ENCODE peak calls at places on chromosome 11, in nine cellular contexts. U, C, B, S, L, Z, Q, O and G are unnamed samples.

GRCh38 chr11:34975482-34975881 is 59.1 kb downstream of the PDHX start:
- DNase-seq in S (peak; percentile 14), C (no peak), B (no peak), Z (no peak), U (no peak), O (no peak), L (no peak), Q (no peak), G (no peak)

GRCh38 chr11:29009426-29009825 is 901.2 kb downstream of the METTL15 start:
- DNase-seq in S (no peak), O (no peak), Z (no peak), L (no peak), U (no peak), B (no peak), Q (no peak), C (no peak), G (no peak)

GRCh38 chr11:19218801-19219460 is 17.1 kb upstream of the CSRP3 start:
- DNase-seq in Q (no peak), S (no peak), B (no peak), Z (no peak), O (no peak), C (no peak), L (no peak), U (no peak), G (peak; percentile 13)

GRCh38 chr11:93501856-93502255 is 41.3 kb downstream of the SMCO4 start:
- DNase-seq in C (no peak), Z (no peak), S (no peak), O (no peak), L (no peak), U (no peak), Q (no peak), B (no peak), G (no peak)

GRCh38 chr11:33040862-33041453 is 1.6 kb downstream of the TCP11L1 start:
- DNase-seq in C (no peak), L (no peak), Q (no peak), Z (no peak), S (no peak), O (no peak), U (no peak), B (no peak), G (no peak)

GRCh38 chr11:65981972-65982823 is 19.8 kb downstream of the EIF1AD start:
- DNase-seq in S (no peak), L (no peak), O (no peak), U (no peak), Q (no peak), B (no peak), C (no peak), Z (no peak), G (no peak)

GRCh38 chr11:61164610-61165424 is 3.6 kb upstream of the VPS37C start:
- DNase-seq in L (no peak), Q (no peak), B (no peak), U (no peak), Z (no peak), C (no peak), O (no peak), S (no peak), G (no peak)

GRCh38 chr11:18749681-18750319 is 23.8 kb upstream of the IGSF22 start:
- DNase-seq in Q (peak; percentile 75), Z (peak; percentile 48), B (no peak), O (no peak), U (no peak), C (no peak), S (peak; percentile 37), L (no peak), G (peak; percentile 11)

GRCh38 chr11:14380947-14381555 is 22.1 kb upstream of the RRAS2 start:
- DNase-seq in O (no peak), S (peak; percentile 58), U (peak; percentile 86), B (peak; percentile 76), C (peak; percentile 70), Z (peak; percentile 76), L (peak; percentile 72), Q (peak; percentile 36), G (peak; percentile 72)

GRCh38 chr11:124536520-124536919 is 6.9 kb downstream of the OR8B12 start:
- DNase-seq in U (peak; percentile 72), O (peak; percentile 32), S (peak; percentile 60), L (peak; percentile 65), Q (peak; percentile 39), Z (peak; percentile 75), B (no peak), C (no peak), G (peak; percentile 97)

GRCh38 chr11:125724125-125724524 is 22.0 kb upstream of the PATE1 start:
- DNase-seq in B (no peak), U (no peak), Q (peak; percentile 4), L (no peak), S (peak; percentile 30), O (peak; percentile 12), Z (no peak), C (no peak), G (peak; percentile 65)

GRCh38 chr11:92702037-92702436 is 267.4 kb upstream of the MTNR1B start:
- DNase-seq in S (no peak), Z (no peak), B (no peak), L (no peak), Q (peak; percentile 3), C (no peak), U (no peak), O (no peak), G (no peak)

DNA sequence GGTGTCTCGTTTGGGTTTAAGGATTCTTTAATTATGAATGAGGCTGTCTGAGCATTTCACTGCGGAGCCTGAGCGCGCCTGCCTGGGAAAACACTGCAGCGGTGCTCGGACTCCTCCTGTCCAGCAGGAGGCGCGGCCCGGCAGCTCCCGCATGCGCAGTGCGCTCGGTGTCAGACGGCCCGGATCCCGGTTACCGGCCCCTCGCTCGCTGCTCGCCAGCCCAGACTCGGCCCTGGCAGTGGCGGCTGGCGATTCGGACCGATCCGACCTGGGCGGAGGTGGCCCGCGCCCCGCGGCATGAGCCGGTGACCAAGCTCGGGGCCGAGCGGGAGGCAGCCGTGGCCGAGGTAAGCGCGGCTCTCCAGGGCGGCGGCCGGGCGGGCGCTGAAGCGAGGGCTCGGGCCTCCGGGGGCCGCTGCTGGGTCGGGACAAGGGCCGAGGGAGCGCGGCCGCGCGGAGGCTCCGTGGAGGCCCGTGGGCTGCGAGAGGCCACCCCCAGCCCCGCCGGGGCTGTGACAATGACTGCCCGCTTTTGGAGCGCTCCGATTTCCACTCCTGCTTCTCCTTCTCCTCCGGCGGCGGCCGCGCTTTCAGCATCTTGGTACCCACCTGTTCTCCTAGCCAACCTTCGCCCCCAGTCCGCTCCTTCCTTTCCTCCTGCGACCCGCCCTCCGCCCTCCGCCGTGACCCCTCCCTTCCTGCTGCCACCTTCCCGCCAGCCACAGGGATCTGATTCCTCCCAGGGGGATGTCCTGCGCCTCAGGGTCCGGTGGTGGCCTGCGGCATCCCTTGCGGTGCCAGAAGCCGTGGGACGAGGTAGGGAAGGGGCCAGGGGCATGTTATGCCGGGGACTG is at the start of gene EXT2:
- DNase-seq in Q (peak; percentile 76), O (peak; percentile 49), U (peak; percentile 96), L (peak; percentile 90), C (peak; percentile 91), B (peak; percentile 89), S (peak; percentile 85), Z (peak; percentile 81), G (peak; percentile 90)
- H3K27ac ChIP-seq in Q (peak within 1 kb of the TSS; percentile 72), O (peak within 1 kb of the TSS; percentile 64), U (peak within 1 kb of the TSS; percentile 85), L (peak within 1 kb of the TSS; percentile 71), C (peak within 1 kb of the TSS; percentile 69), B (peak within 1 kb of the TSS; percentile 82), S (peak within 1 kb of the TSS; percentile 79), Z (peak within 1 kb of the TSS; percentile 79), G (peak within 1 kb of the TSS; percentile 86)

DNA sequence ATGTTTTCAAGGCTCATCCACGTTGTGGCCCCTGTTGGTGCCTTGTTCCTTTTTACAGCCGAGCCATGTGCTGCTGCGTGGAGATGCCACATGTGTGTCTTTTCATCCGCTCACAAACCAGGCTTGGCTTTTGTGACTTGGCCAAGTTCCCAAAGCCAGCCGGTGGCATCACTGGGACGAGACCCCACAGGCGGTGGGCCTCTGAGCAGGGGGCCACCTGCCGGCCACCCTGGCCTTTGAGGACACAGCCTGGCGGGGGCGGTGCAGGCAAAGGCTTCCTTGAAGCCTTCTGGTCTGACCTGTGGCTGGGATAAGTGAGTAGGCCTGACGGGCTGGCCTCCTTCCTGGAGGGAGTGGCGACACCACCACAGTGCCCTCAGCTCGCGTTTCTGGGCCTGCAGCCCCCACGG is 10.6 kb downstream of the GRK2 start:
- DNase-seq in S (no peak), O (no peak), C (no peak), B (peak; percentile 67), U (peak; percentile 77), L (peak; percentile 43), Z (peak; percentile 53), Q (peak; percentile 45), G (peak; percentile 23)
- H3K4me1 ChIP-seq in S (peaks cover 4% of the 10 kb centered on the region), O (peaks cover 19% of the 10 kb centered on the region), C (peaks cover 17% of the 10 kb centered on the region), B (peaks cover 39% of the 10 kb centered on the region), U (peaks cover 83% of the 10 kb centered on the region), L (peaks cover 59% of the 10 kb centered on the region), Z (peaks cover 64% of the 10 kb centered on the region), Q (peaks cover 22% of the 10 kb centered on the region), G (peaks cover 20% of the 10 kb centered on the region)

GRCh38 chr11:38160433-38160832 is 1562.4 kb upstream of the RAG2 start:
- DNase-seq in U (no peak), Q (no peak), C (no peak), Z (no peak), B (no peak), O (no peak), L (no peak), S (no peak), G (no peak)
- H3K9me3 ChIP-seq in U (no peaks in the 10 kb centered on the region), Q (peaks cover 5% of the 10 kb centered on the region), C (peaks cover 3% of the 10 kb centered on the region), Z (no peaks in the 10 kb centered on the region), B (no peaks in the 10 kb centered on the region), O (peaks cover 17% of the 10 kb centered on the region), L (no peaks in the 10 kb centered on the region), S (no peaks in the 10 kb centered on the region), G (no peaks in the 10 kb centered on the region)

GRCh38 chr11:2987881-2988280 is 4.2 kb downstream of the NAP1L4 start:
- DNase-seq in Z (no peak), B (no peak), S (no peak), C (no peak), O (no peak), L (no peak), U (no peak), Q (no peak), G (no peak)
- H3K27ac ChIP-seq in Z (no peak overlapping the region), B (no peak overlapping the region), S (no peak overlapping the region), C (no peak overlapping the region), O (no peak overlapping the region), L (no peak overlapping the region), U (no peak overlapping the region), Q (peak overlapping the region; percentile 14), G (no peak overlapping the region)

DNA sequence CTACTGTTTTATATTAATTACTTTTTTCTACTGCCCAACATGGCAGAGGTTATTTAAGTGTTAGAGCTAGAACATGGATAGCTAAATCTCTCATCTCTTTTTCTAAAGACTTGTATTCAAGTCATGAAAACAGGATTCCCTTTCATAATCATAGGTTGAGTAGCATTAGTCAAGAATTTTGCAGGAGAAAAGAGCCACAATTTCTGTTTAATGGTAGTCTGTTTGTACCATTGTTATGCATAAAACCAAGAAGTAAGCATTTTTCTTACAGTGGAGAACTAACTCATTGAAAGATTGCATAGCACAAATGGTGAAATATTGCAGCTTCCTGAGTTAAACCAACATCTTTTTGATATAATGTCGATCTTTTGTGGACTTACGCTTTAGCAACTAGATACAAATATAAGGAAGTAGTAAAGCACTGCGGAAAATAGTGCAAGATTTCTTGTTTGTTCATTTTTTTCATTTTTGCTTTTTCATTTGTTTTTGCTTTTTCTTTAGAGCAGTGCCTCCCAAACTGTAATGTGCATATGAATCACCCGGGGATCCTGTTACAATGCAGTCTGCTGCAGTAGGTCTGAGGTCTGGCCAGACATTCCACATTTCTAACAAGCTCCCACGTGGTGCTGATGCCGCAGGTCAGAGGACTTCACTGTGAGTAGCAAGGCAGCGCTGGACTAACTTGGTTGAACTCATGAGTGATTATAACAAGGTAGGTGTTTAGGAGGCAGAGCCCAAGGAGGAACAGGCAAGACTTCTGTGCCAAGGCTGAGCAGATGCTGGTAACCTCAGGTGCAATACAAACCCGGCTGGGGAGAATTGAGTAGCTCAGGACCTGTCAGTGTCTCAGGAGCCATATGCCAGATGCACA is 4.6 kb downstream of the ETS1 start:
- DNase-seq in S (peak; percentile 39), Q (peak; percentile 98), C (no peak), O (no peak), U (no peak), Z (no peak), B (no peak), L (peak; percentile 32), G (peak; percentile 82)
- H3K4me1 ChIP-seq in S (peaks cover 10% of the 10 kb centered on the region), Q (peaks cover 2% of the 10 kb centered on the region), C (peaks cover 19% of the 10 kb centered on the region), O (no peaks in the 10 kb centered on the region), U (peaks cover 55% of the 10 kb centered on the region), Z (no peaks in the 10 kb centered on the region), B (no peaks in the 10 kb centered on the region), L (peaks cover 5% of the 10 kb centered on the region), G (peaks cover 14% of the 10 kb centered on the region)